ENCODE peak calls at places on chromosomes 3 and 15, in eight cellular contexts. T, P, D, J, C, W, Z and R are unnamed samples.

GRCh38 chr15:40790723-40791122 is 16.2 kb upstream of the ZFYVE19 start:
- DNase-seq in D (no peak), P (no peak), Z (no peak), J (no peak), W (peak; percentile 45), C (peak; percentile 57), T (no peak), R (peak; percentile 4)

GRCh38 chr3:112002458-112002971 is 3.8 kb downstream of the TAGLN3 start:
- DNase-seq in C (peak; percentile 76), T (no peak), J (no peak), W (peak; percentile 59), Z (peak; percentile 38), D (no peak), P (peak; percentile 33), R (peak; percentile 34)

GRCh38 chr3:70712449-70713082 is 400.1 kb upstream of the MDFIC2 start:
- DNase-seq in Z (no peak), J (no peak), P (no peak), T (no peak), D (no peak), W (no peak), C (no peak), R (no peak)

GRCh38 chr3:42247576-42248027 is 18.4 kb downstream of the CCK start:
- DNase-seq in J (peak; percentile 57), T (peak; percentile 18), P (no peak), Z (peak; percentile 47), W (peak; percentile 74), D (no peak), C (peak; percentile 36), R (peak; percentile 61)

GRCh38 chr3:36701903-36702374 is 62.4 kb downstream of the DCLK3 start:
- DNase-seq in T (peak; percentile 48), W (peak; percentile 95), Z (peak; percentile 81), P (no peak), J (no peak), C (peak; percentile 90), D (peak; percentile 59), R (peak; percentile 89)

GRCh38 chr3:48202691-48203090 is 14.5 kb upstream of the CDC25A start:
- DNase-seq in W (no peak), C (peak; percentile 12), P (no peak), D (no peak), T (no peak), J (no peak), Z (no peak), R (no peak)

GRCh38 chr15:68796576-68796975 is 24.1 kb downstream of the ANP32A start:
- DNase-seq in W (no peak), C (no peak), T (no peak), Z (no peak), P (no peak), D (no peak), J (no peak), R (no peak)

GRCh38 chr15:60093273-60094067 is 89.4 kb downstream of the FOXB1 start:
- DNase-seq in C (peak; percentile 15), J (no peak), W (no peak), D (no peak), P (no peak), T (no peak), Z (no peak), R (no peak)

GRCh38 chr3:172673210-172673679 is 37.6 kb downstream of the NCEH1 start:
- DNase-seq in Z (peak; percentile 66), W (peak; percentile 89), C (peak; percentile 63), T (peak; percentile 85), D (peak; percentile 67), P (no peak), J (peak; percentile 54), R (peak; percentile 82)

GRCh38 chr15:93803406-93803805 is 428.0 kb upstream of the MCTP2 start:
- DNase-seq in D (no peak), Z (no peak), T (no peak), C (no peak), P (no peak), J (peak; percentile 8), W (no peak), R (no peak)

GRCh38 chr15:70196314-70197291 is 98.9 kb upstream of the TLE3 start:
- DNase-seq in W (peak; percentile 32), D (peak; percentile 12), J (peak; percentile 41), T (no peak), P (no peak), C (peak; percentile 99), Z (no peak), R (no peak)

GRCh38 chr3:14832975-14833722 is 14.4 kb downstream of the FGD5 start:
- DNase-seq in J (no peak), P (no peak), C (no peak), T (no peak), W (no peak), D (no peak), Z (no peak), R (no peak)

GRCh38 chr3:65402597-65402996 is 636.1 kb downstream of the MAGI1 start:
- DNase-seq in W (peak; percentile 86), Z (peak; percentile 98), C (peak; percentile 89), T (peak; percentile 36), D (peak; percentile 67), J (no peak), P (peak; percentile 77), R (peak; percentile 91)

GRCh38 chr3:23685484-23686258 is 120.1 kb upstream of the UBE2E1 start:
- DNase-seq in P (peak; percentile 70), T (peak; percentile 96), W (peak; percentile 100), J (peak; percentile 89), Z (peak; percentile 99), C (peak; percentile 98), D (peak; percentile 99), R (peak; percentile 99)

GRCh38 chr3:138944842-138945645 is 1.9 kb downstream of the FOXL2 start:
- DNase-seq in Z (peak; percentile 16), J (no peak), P (no peak), W (no peak), T (no peak), D (no peak), C (peak; percentile 8), R (no peak)

GRCh38 chr15:43346305-43346704 is 15.9 kb upstream of the LCMT2 start:
- DNase-seq in Z (no peak), J (no peak), C (no peak), T (no peak), D (no peak), P (no peak), W (peak; percentile 14), R (no peak)

GRCh38 chr3:100268156-100268555 is 7.4 kb downstream of the TBC1D23 start:
- DNase-seq in D (no peak), J (no peak), Z (no peak), P (no peak), T (no peak), C (peak; percentile 46), W (peak; percentile 26), R (no peak)

GRCh38 chr3:121232309-121233225 is 313.2 kb downstream of the POLQ start:
- DNase-seq in T (no peak), W (no peak), Z (no peak), P (no peak), D (no peak), C (no peak), J (no peak), R (no peak)

GRCh38 chr3:14410501-14411165 is 8.2 kb downstream of the SLC6A6 start:
- DNase-seq in P (no peak), W (peak; percentile 92), Z (peak; percentile 89), C (peak; percentile 85), T (peak; percentile 98), D (no peak), J (no peak), R (peak; percentile 95)

DNA sequence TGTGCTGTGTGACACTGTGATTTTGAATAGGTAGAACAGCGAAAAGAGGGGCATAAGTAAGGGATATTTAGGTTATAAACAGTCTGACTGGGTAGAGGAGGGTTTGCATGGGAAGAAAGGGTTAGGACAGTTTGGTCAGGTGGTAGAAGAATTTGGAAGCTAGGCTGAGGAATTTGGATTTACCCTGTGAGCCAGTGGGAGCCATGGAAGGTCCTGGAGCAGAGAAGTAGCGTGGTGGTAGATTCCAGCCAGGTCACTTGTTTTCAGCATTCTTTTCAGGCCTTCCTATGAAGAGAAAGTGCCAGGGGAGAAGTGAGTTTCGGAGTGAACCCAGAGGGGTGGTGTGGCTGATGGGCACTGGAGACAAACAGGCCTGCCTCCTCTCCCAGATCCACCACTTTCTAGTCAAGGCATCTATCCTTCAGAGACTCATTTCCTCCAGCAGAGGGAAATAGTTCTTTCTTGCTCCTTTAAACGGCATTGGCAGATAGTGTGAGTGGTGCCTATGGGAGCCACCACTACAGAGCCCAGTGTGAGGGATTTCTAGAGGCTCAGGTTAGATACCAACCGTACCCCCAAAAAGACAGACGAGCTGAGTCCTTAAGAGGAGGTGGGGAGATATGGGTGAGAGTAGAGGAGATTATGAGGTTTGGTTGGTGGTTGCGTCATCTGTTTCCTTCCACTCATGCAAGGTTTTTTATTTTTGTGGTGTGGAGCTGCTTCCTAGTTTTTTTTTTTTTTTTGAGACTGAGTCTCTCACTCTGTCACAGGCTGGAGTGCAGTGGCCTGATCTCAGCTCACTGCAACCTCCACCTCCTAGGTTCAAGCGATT is 21.2 kb downstream of the PXK start:
- DNase-seq in D (no peak), C (no peak), Z (peak; percentile 45), P (no peak), J (no peak), W (peak; percentile 47), T (no peak), R (no peak)
- TF ChIP-seq CTCF in D (no peak), C (peak; percentile 16), Z (no peak), P (no peak), J (no peak), W (no peak), T (no peak), R (peak; percentile 22)

GRCh38 chr3:155497930-155498647 is 204.6 kb upstream of the STRIT1 start:
- DNase-seq in T (peak; percentile 56), P (no peak), Z (peak; percentile 93), D (peak; percentile 41), J (no peak), W (peak; percentile 90), C (peak; percentile 96), R (peak; percentile 81)
- TF ChIP-seq CTCF in T (no peak), P (no peak), Z (no peak), D (no peak), J (no peak), W (no peak), C (no peak), R (no peak)

DNA sequence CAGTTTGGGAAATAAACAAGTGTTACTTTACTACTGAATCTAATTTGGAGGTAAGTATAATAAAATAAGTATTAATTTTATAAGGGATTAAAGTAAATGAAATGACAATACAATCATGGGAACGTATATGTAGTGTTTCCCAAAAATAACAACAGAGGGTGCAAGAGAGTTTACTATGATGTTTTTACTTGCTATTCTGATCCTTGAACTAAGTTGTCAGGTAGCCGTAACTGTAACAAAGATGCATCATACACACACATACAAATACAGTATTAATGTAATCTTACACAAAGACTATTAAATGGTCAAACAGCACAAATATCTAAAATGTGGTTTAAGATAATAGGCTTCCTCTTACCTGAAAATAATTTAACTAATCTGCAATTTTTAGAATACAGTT is 311.4 kb downstream of the TBC1D5 start:
- DNase-seq in C (peak; percentile 33), W (peak; percentile 71), P (no peak), Z (no peak), D (peak; percentile 22), J (no peak), T (peak; percentile 60), R (peak; percentile 46)
- TF ChIP-seq CTCF in C (peak; percentile 45), W (peak; percentile 45), P (peak; percentile 60), Z (peak; percentile 27), D (no peak), J (peak; percentile 38), T (peak; percentile 70), R (peak; percentile 73)

DNA sequence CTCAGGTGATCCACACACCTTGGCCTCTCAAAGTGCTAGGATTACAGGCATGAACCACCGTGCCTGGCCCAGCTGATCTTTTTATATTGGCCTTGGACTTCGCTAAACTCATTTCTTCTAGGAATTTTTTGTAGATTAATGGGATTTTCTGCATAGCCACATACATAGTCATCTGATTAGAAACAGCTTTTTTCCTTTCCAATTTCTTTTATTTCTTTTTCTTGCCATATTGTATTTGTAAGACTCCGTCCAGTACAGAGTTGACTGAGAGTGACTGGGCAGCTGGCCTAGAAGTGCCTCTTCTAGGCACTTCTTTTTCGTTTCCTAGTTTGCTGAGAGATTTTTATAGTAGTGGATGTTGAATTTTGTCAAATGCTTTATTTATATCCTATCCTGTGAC is 37.4 kb downstream of the ARIH1 start:
- DNase-seq in J (no peak), T (no peak), Z (no peak), D (no peak), P (no peak), W (no peak), C (peak; percentile 55), R (no peak)
- TF ChIP-seq CTCF in J (no peak), T (no peak), Z (no peak), D (no peak), P (no peak), W (no peak), C (no peak), R (no peak)